ENCODE peak calls at places on chromosomes 4 and X, in six cellular contexts. W is nephron progenitor cell; P is CD4-positive, alpha-beta T cell; F is heart left ventricle; T is lower leg skin; Y is ovary. Q is an unnamed sample.
A peak's percentile ranks its signal among the peaks of the same experiment; 100 is the strongest.

GRCh38 chrX:154308108-154308946 is 12.7 kb downstream of the TKTL1 start:
- DNase-seq in Y (peak; percentile 73), T (peak; percentile 49), P (peak; percentile 74), W (peak; percentile 75), F (peak; percentile 66), Q (peak; percentile 63)

GRCh38 chrX:149641832-149642231 is 10.2 kb upstream of the TMEM185A start:
- DNase-seq in Y (no peak), F (no peak), P (no peak), W (no peak), T (no peak), Q (no peak)

GRCh38 chr4:187789078-187789477 is 206.5 kb upstream of the ZFP42 start:
- DNase-seq in W (no peak), P (no peak), T (no peak), F (no peak), Y (no peak), Q (no peak)

GRCh38 chr4:53512608-53513007 is 78.7 kb downstream of the LNX1 start:
- DNase-seq in Y (no peak), W (no peak), P (no peak), T (no peak), F (no peak), Q (no peak)

GRCh38 chr4:55733874-55734437 is 85.6 kb upstream of the EXOC1L start:
- DNase-seq in W (no peak), P (no peak), T (peak; percentile 85), Y (peak; percentile 33), F (no peak), Q (no peak)

GRCh38 chr4:130486841-130487240 is 1390.9 kb downstream of the C4orf33 start:
- DNase-seq in W (no peak), P (no peak), Y (no peak), T (no peak), F (no peak), Q (no peak)

GRCh38 chr4:14379148-14379547 is 623.1 kb upstream of the CPEB2 start:
- DNase-seq in P (no peak), Y (no peak), W (no peak), F (no peak), T (no peak), Q (no peak)

GRCh38 chrX:17521871-17522693 is 147.1 kb downstream of the NHS start:
- DNase-seq in T (no peak), W (peak; percentile 40), F (no peak), Y (peak; percentile 31), P (no peak), Q (no peak)

GRCh38 chrX:124383367-124383766 is 37.0 kb downstream of the SH2D1A start:
- DNase-seq in P (no peak), Y (no peak), T (no peak), W (no peak), F (no peak), Q (no peak)

GRCh38 chrX:119502727-119503483 is 34.7 kb downstream of the SLC25A5 start:
- DNase-seq in Y (no peak), F (no peak), P (no peak), W (no peak), T (peak; percentile 45), Q (no peak)

GRCh38 chr4:83150563-83151330 is 36.2 kb upstream of the PLAC8 start:
- DNase-seq in W (no peak), Y (no peak), F (no peak), T (no peak), P (no peak), Q (no peak)

GRCh38 chrX:8755116-8755515 is 23.2 kb upstream of the ANOS1 start:
- DNase-seq in T (no peak), Y (no peak), P (no peak), F (no peak), W (no peak), Q (no peak)
- TF ChIP-seq CTCF in T (no peak), Y (no peak), P (no peak), F (no peak), W (peak; percentile 27), Q (no peak)

GRCh38 chrX:112513154-112513553 is 166.6 kb downstream of the LHFPL1 start:
- DNase-seq in W (no peak), P (no peak), F (no peak), Y (no peak), T (peak; percentile 15), Q (no peak)

GRCh38 chrX:112512509-112512908 is 167.2 kb downstream of the LHFPL1 start:
- DNase-seq in P (no peak), W (no peak), F (no peak), Y (no peak), T (no peak), Q (no peak)

GRCh38 chrX:112510629-112511028 is 169.1 kb downstream of the LHFPL1 start:
- DNase-seq in Y (no peak), P (no peak), T (no peak), F (no peak), W (no peak), Q (no peak)
- TF ChIP-seq CTCF in Y (no peak), P (no peak), T (no peak), F (no peak), W (no peak), Q (no peak)

GRCh38 chr4:169010125-169011023 is at the start of gene CBR4:
- DNase-seq in Y (peak; percentile 97), F (peak; percentile 97), T (peak; percentile 98), W (peak; percentile 93), P (peak; percentile 96), Q (peak; percentile 90)
- TF ChIP-seq CTCF in Y (peak; percentile 26), F (peak; percentile 49), T (no peak), W (peak; percentile 47), P (peak; percentile 56), Q (peak; percentile 2)

GRCh38 chrX:117743469-117744251 is 372.9 kb downstream of the KLHL13 start:
- DNase-seq in T (no peak), Y (no peak), F (no peak), P (no peak), W (peak; percentile 2), Q (no peak)
- TF ChIP-seq CTCF in T (no peak), Y (no peak), F (no peak), P (no peak), W (peak; percentile 23), Q (no peak)

GRCh38 chrX:48540015-48540350 is 469 bp downstream of the TBC1D25 start:
- DNase-seq in F (no peak), Y (peak; percentile 59), P (peak; percentile 38), T (no peak), W (no peak), Q (peak; percentile 45)
- TF ChIP-seq CTCF in F (no peak), Y (no peak), P (no peak), T (no peak), W (no peak), Q (peak; percentile 2)

GRCh38 chr4:18081708-18082107 is 60.2 kb upstream of the LCORL start:
- DNase-seq in T (no peak), P (no peak), F (no peak), Y (no peak), W (no peak), Q (no peak)

GRCh38 chr4:18071894-18072293 is 50.3 kb upstream of the LCORL start:
- DNase-seq in F (no peak), T (no peak), W (no peak), P (no peak), Y (no peak), Q (no peak)

GRCh38 chr4:18077808-18078207 is 56.3 kb upstream of the LCORL start:
- DNase-seq in F (no peak), W (no peak), T (no peak), Y (no peak), P (no peak), Q (no peak)

GRCh38 chr4:18075823-18076433 is 54.4 kb upstream of the LCORL start:
- DNase-seq in Y (peak; percentile 18), W (no peak), P (peak; percentile 11), T (no peak), F (peak; percentile 33), Q (no peak)
- TF ChIP-seq CTCF in Y (no peak), W (no peak), P (peak; percentile 15), T (no peak), F (peak; percentile 51), Q (no peak)

GRCh38 chr4:166622425-166622977 is 611.8 kb downstream of the SPOCK3 start:
- DNase-seq in W (no peak), P (no peak), Y (no peak), T (no peak), F (no peak), Q (no peak)

DNA sequence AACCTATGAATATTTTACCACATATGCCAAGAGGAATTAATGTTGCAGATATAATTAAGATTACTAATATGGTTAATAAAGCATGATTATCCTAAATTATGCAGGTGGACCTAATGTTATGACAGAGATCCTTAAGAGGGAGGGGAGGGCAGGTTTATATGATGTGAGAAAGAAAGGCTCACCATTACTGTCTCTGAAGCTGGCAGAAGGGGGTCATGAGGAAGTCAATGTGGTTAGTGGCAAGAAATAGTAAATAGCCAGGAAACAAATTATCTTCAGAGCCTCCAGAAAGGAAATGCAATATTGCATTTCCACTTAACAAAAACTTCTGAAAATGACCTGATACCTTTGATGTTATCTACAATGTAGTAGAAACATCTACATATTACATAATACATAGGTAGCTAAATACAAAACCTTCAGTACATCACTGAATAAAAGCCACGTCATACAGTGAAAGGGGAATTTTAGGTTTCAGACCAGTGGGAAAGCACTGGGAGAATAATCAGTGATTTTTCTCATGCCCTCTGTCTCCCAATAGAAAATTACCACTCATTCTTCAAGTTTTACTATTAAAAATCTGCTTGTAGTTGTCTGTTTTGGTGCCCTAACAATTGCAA is 609.2 kb downstream of the SPOCK3 start:
- DNase-seq in P (no peak), T (no peak), W (no peak), F (no peak), Y (no peak), Q (no peak)
- TF ChIP-seq CTCF in P (no peak), T (no peak), W (no peak), F (no peak), Y (no peak), Q (no peak)

GRCh38 chrX:70954871-70955270 is 24.0 kb upstream of the SLC7A3 start:
- DNase-seq in Y (no peak), P (no peak), W (no peak), T (no peak), F (no peak), Q (no peak)

DNA sequence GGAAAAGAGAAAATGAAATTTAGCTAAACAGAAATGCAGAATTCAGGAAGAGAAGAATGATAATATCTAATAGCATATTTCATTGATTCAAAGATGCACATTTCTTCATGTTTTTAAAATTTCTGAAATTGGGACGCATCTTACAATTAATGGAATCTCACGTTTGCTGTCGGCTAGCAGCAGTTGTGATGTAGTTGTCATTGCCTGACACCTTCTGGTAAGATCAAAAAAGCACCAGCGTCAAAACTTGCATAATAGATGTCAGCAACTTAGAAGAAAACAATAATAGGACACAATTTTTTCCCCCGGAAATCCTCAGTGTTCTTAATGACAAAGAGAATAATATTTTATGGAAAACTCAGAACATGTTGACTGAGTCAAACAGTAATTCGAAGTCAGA is 29.8 kb upstream of the SLC7A3 start:
- DNase-seq in W (no peak), P (no peak), Y (no peak), F (no peak), T (no peak), Q (no peak)
- TF ChIP-seq CTCF in W (no peak), P (no peak), Y (no peak), F (no peak), T (no peak), Q (no peak)

Q was measured in natural killer cell.